ENCODE peak calls at places on chromosomes 4 and X, in six cellular contexts. Z is sigmoid colon, R is AG04450, C is K562, F is cardiac fibroblast, G is left lung. T is an unnamed sample.

GRCh38 chr4:143773998-143774898 is 73.8 kb upstream of the FREM3 start:
- DNase-seq in F (peak), C (peak), Z (no peak), R (peak), G (peak), T (peak)

GRCh38 chrX:12970691-12971202 is 4.2 kb upstream of the TMSB4X start:
- DNase-seq in R (no peak), F (peak), C (peak), Z (no peak), G (no peak), T (peak)

GRCh38 chrX:7115557-7115956 is 32.0 kb upstream of the STS start:
- DNase-seq in Z (no peak), G (no peak), F (peak), R (no peak), C (no peak), T (peak)

GRCh38 chr4:174215055-174215454 is 68.4 kb downstream of the FBXO8 start:
- DNase-seq in C (no peak), R (no peak), F (no peak), G (no peak), Z (no peak), T (no peak)

GRCh38 chr4:185119927-185120630 is 23.0 kb upstream of the SLC25A4 start:
- DNase-seq in G (no peak), R (no peak), C (peak), Z (no peak), F (no peak), T (peak)

GRCh38 chrX:10901290-10901633 is 209.9 kb upstream of the HCCS start:
- DNase-seq in Z (no peak), C (no peak), G (no peak), F (no peak), R (no peak), T (no peak)

GRCh38 chr4:153126137-153126536 is 78.1 kb upstream of the TRIM2 start:
- DNase-seq in C (no peak), Z (no peak), R (no peak), F (no peak), G (no peak), T (no peak)

GRCh38 chrX:20517565-20517964 is 250.9 kb upstream of the RPS6KA3 start:
- DNase-seq in G (no peak), C (no peak), Z (no peak), F (no peak), R (no peak), T (no peak)

GRCh38 chr4:37847311-37847710 is 20.8 kb downstream of the PGM2 start:
- DNase-seq in R (no peak), G (no peak), F (no peak), Z (no peak), C (no peak), T (no peak)

GRCh38 chr4:118076958-118077766 is 42.9 kb downstream of the NDST3 start:
- DNase-seq in C (peak), Z (no peak), G (no peak), F (peak), R (no peak), T (peak)

GRCh38 chr4:33025236-33025635 is 2305.1 kb downstream of the PCDH7 start:
- DNase-seq in F (no peak), R (no peak), Z (no peak), C (no peak), G (no peak), T (no peak)
- H3K4me3 ChIP-seq in F (no peak), R (no peak), Z (no peak), C (no peak), G (no peak), T (no peak)

GRCh38 chr4:94253036-94253435 is 45.4 kb downstream of the SMARCAD1 start:
- DNase-seq in Z (no peak), C (peak), F (no peak), G (no peak), R (no peak), T (peak)

GRCh38 chr4:94256833-94257232 is 49.2 kb downstream of the SMARCAD1 start:
- DNase-seq in Z (no peak), C (peak), G (no peak), F (peak), R (no peak), T (peak)

GRCh38 chr4:94251094-94251493 is 43.4 kb downstream of the SMARCAD1 start:
- DNase-seq in F (no peak), Z (no peak), C (no peak), G (no peak), R (no peak), T (no peak)

DNA sequence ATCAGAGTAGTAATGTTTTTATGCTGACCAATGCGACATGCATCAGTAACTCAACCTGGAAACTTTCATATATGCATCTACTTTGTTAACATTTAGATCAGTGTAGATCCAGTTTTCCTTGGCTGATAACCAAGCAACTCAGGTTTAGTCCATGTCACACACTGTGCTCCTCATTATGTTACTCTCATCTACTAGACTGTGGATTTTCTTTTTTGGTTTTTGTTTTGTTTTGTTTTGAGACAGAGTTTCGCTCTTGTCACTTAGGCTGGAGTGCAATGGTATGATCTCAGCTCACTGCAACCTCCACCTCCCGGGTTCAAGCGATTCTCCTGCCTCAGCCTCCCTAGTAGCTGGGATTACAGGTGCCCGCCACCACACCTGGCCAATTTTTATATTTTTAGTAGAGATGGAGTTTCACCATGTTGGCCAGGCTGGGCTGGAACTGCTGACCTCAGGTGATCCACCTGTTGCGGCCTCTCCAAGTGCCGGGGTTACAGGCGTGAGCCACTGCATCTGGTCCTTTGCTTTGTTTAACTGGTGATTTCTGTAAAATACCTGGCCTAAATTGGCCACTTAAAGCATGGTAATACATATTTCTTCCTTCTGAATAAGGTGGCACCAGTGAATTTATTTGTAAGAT is 48.6 kb downstream of the SMARCAD1 start:
- DNase-seq in G (no peak), F (no peak), C (no peak), Z (no peak), R (no peak), T (no peak)
- TF ChIP-seq CTCF in G (no peak), F (no peak), C (no peak), Z (no peak), R (no peak), T (no peak)

GRCh38 chr4:56288663-56289062 is 98.6 kb downstream of the AASDH start:
- DNase-seq in C (no peak), R (no peak), Z (no peak), F (no peak), G (no peak), T (no peak)

GRCh38 chr4:56293121-56293520 is 94.2 kb downstream of the AASDH start:
- DNase-seq in C (no peak), R (no peak), Z (no peak), G (no peak), F (no peak), T (no peak)

GRCh38 chr4:56286763-56287162 is 100.5 kb downstream of the AASDH start:
- DNase-seq in R (no peak), C (no peak), Z (no peak), G (no peak), F (peak), T (no peak)

GRCh38 chr4:56289934-56290333 is 97.4 kb downstream of the AASDH start:
- DNase-seq in G (no peak), C (no peak), R (no peak), Z (no peak), F (peak), T (no peak)
- H3K4me3 ChIP-seq in G (no peak), C (no peak), R (peak), Z (peak), F (no peak), T (no peak)

GRCh38 chrX:87338510-87338909 is 179.1 kb upstream of the KLHL4 start:
- DNase-seq in Z (no peak), F (peak), C (peak), G (no peak), R (no peak), T (peak)
- TF ChIP-seq CTCF in Z (peak), F (no peak), C (no peak), G (no peak), R (no peak), T (peak)

GRCh38 chrX:86103061-86103460 is 45.2 kb upstream of the DACH2 start:
- DNase-seq in C (no peak), Z (no peak), R (no peak), F (no peak), G (no peak), T (peak)
- H3K4me3 ChIP-seq in C (no peak), Z (no peak), R (no peak), F (no peak), G (no peak), T (no peak)

GRCh38 chrX:30060718-30061117 is 154.6 kb upstream of the MAGEB2 start:
- DNase-seq in F (peak), G (no peak), Z (no peak), R (no peak), C (no peak), T (peak)
- TF ChIP-seq CTCF in F (peak), G (no peak), Z (peak), R (peak), C (no peak), T (peak)

DNA sequence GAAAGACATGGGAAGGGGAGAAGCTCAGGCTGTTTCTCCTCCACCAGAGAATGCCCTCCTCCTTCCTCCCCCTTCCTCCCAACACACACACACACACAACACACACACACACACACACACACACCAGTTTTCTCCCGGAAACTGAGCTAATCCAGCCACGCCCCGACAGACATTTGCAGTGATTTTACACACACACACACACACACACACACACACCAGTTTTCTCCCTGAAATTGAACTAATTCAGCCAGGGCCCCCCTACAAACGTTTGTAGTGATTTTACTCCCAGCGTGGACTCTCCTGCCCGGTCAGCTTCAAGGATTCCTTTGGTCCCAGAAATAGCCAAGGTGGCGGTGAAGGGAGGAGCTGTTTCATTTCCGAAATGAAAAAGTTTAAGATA is 32.9 kb upstream of the STX18 start:
- DNase-seq in Z (no peak), C (peak), F (peak), G (peak), R (no peak), T (peak)
- H3K4me3 ChIP-seq in Z (peak), C (peak), F (peak), G (peak), R (peak), T (peak)

DNA sequence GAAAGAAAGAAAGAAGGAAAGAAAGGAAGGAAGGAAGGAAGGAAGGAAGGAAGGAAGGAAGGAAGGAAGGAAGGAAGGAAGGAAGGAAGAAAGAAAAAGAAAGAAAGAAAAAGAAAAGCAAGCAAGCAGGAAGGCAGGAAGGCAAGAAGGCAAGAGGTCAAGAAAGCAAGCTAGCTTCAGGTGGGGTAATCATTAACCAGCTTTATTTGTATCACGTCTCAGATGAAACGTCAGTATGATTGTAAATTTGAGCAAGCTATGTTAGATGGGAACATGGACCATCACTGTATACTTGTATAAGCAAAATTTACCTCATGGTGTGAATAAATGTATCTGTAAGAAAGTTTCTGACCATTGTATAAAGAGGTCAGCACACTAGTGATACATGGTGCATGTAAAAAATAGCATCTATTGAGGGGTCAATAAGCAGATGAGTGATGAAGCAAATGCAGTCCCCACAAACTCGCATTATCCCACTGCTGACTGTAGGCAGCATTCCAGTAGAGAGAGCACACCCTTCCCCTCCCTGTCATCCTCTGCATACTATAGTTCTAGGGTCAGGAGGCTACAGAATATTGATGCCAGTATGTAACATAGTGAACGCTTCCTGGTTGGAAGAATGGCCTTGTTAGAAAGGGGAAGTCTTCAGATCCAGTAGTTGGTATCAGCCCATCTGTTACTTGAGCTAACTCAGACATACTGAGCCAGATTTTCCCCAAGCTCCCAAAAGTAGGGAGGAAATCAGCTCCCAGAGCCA is 16.5 kb upstream of the KLHL34 start:
- DNase-seq in C (no peak), F (no peak), Z (no peak), G (no peak), R (no peak), T (no peak)
- TF ChIP-seq CTCF in C (no peak), F (no peak), Z (no peak), G (no peak), R (no peak), T (no peak)

GRCh38 chr4:122899682-122900081 is 22.7 kb downstream of the NUDT6 start:
- DNase-seq in Z (no peak), C (no peak), R (no peak), F (no peak), G (no peak), T (no peak)

GRCh38 chr4:122896270-122896669 is 26.1 kb downstream of the NUDT6 start:
- DNase-seq in C (no peak), R (no peak), F (no peak), G (no peak), Z (no peak), T (no peak)

GRCh38 chr4:122900314-122900713 is 22.1 kb downstream of the NUDT6 start:
- DNase-seq in Z (no peak), F (no peak), G (no peak), C (no peak), R (no peak), T (no peak)

GRCh38 chr4:122901621-122902020 is 20.8 kb downstream of the NUDT6 start:
- DNase-seq in G (no peak), Z (no peak), R (no peak), F (no peak), C (no peak), T (no peak)

GRCh38 chr4:122898370-122899150 is 23.8 kb downstream of the NUDT6 start:
- DNase-seq in Z (no peak), G (no peak), C (no peak), R (peak), F (peak), T (peak)
- H3K4me3 ChIP-seq in Z (no peak), G (no peak), C (no peak), R (no peak), F (no peak), T (no peak)